ENCODE peak calls at places on chromosomes 3 and 15, in four cellular contexts. N is HepG2, G is A549, S is K562. H is an unnamed sample.

GRCh38 chr15:55526559-55527036 is 18.6 kb upstream of the DNAAF4 start:
- DNase-seq in G (peak; percentile 26), N (peak; percentile 63), S (peak; percentile 48), H (no peak)

GRCh38 chr3:5238545-5238944 is 51.0 kb downstream of the EDEM1 start:
- DNase-seq in G (no peak), N (no peak), S (no peak), H (no peak)

GRCh38 chr3:61796088-61796680 is 234.8 kb downstream of the PTPRG start:
- DNase-seq in G (no peak), S (no peak), N (no peak), H (no peak)

GRCh38 chr3:126398423-126399347 is 4.0 kb downstream of the CFAP100 start:
- DNase-seq in N (no peak), S (no peak), G (no peak), H (no peak)

GRCh38 chr3:128956440-128956839 is 37.4 kb downstream of the CFAP92 start:
- DNase-seq in G (no peak), N (no peak), S (no peak), H (no peak)

GRCh38 chr15:100940785-100941379 is 21.7 kb downstream of the LRRK1 start:
- DNase-seq in N (no peak), G (no peak), S (no peak), H (no peak)

GRCh38 chr15:39508536-39508935 is 72.3 kb upstream of the THBS1 start:
- DNase-seq in S (no peak), N (no peak), G (no peak), H (no peak)

GRCh38 chr15:89068325-89068784 is 19.9 kb upstream of the ABHD2 start:
- DNase-seq in N (no peak), G (no peak), S (no peak), H (no peak)

GRCh38 chr3:32460031-32460749 is 42.5 kb downstream of the CMTM6 start:
- DNase-seq in G (no peak), S (no peak), N (no peak), H (peak; percentile 73)

GRCh38 chr3:9007213-9007612 is 43.9 kb upstream of the RAD18 start:
- DNase-seq in N (peak; percentile 23), G (no peak), S (no peak), H (no peak)

GRCh38 chr3:40973141-40973540 is 226.2 kb upstream of the CTNNB1 start:
- DNase-seq in G (no peak), S (no peak), N (no peak), H (no peak)

GRCh38 chr15:31280037-31280830 is 46.4 kb upstream of the KLF13 start:
- DNase-seq in S (no peak), N (peak; percentile 68), G (no peak), H (peak; percentile 6)

GRCh38 chr3:158709666-158710083 is 22.6 kb downstream of the RARRES1 start:
- DNase-seq in S (no peak), G (no peak), N (no peak), H (no peak)

GRCh38 chr3:181694805-181695660 is 16.7 kb upstream of the SOX2 start:
- DNase-seq in N (no peak), G (no peak), S (no peak), H (peak; percentile 80)

GRCh38 chr3:34396288-34396687 is 597.9 kb downstream of the PDCD6IP start:
- DNase-seq in G (no peak), S (no peak), N (no peak), H (no peak)

DNA sequence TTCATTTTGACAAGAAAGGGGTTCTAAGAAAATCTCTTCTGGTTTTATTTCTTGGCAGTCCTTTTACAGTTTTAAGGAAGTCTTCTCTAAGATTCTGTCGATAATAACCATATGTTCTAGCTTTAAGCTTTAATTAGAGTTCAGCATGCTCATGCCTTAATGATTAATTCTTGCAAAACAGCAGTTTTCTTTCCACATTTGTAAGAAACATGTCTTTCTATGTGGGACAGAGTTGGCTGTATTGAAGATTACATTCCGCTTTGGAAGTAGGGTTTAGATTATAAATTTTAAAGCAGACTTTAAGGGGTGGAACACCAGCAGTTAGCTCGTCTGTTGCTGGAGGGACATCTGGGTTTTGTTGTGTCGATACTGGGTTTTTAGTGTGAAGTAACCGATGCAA is 35.2 kb downstream of the SQOR start:
- DNase-seq in G (no peak), S (no peak), N (no peak), H (no peak)
- TF ChIP-seq NR3C1 in G (no peak), S (no peak), N (no peak), H (no peak)

DNA sequence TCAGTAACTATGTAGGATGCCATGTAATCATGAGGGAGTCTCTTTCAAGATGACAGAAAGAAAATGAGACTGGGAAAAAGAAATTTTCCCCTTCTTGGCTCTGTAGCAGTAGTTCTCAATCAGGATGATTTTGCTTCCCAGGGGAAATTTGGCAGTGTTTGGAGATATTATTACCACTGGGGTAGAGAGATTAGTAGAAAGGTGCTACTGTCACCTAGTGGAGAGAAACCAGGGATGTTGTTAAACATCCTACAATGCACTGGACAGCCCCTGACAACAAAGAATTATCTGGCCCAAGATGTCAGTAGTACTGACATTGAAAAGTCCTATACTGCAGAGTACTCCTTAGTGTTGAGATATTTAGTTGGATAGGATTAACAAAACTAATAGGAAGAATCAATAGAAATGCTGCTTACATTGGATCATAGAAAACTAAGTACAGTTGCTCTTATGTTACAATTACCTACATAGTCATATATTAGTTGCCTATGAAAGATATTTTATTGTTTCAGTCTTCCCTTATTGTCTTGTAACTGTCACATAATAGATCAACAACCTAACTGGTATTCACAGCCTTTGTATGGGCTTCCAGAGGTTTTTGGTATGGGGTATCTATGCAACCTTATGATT is 433.3 kb downstream of the RAP2B start:
- DNase-seq in N (peak; percentile 18), S (no peak), G (peak; percentile 6), H (no peak)
- TF ChIP-seq NR3C1 in N (no peak), S (no peak), G (no peak), H (no peak)

DNA sequence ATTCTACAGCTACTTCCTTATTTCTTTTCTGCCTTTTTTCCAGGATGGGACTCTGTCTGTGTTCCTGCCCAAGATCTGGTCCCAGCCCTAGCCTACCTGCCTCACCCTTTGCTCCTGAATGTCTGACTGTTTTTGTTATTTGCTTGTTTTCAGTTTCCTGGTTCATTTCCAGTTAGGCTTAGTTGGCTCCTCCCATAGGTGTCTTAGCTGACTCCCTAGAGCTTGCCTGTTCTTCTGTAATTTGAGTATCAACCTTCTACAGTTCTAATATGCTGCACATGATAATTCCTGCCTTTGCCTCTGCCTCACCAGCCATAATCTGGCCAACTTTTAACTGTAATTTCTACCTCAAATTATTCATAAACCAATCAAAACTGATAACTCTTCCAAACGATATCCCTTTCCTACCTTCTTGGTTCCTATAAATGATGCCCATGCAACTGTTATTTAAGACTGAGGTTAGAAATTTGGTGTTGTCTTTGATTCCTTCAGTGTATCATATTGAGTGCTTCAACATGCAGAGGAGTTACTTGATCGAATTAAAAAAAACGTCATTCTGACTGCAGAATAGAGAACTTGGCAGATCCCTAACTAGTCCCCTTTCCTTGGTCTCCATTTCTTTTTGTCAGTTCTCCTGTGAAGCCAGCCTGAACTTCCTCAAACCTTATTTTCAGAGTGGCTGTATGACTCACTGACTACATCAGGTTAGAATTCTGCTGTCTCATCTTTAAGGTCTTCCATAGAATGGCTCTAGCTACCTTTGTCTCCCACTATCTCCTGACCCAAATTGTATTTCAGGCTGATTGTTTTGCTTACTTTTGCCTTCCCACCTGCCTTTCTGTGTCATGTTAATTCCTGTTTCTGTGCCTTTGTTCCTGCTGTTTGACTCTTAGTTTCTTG is 8.4 kb downstream of the GOLM2 start:
- DNase-seq in N (peak; percentile 5), G (peak; percentile 35), S (peak; percentile 57), H (no peak)
- TF ChIP-seq NR3C1 in N (no peak), G (no peak), S (no peak), H (no peak)

GRCh38 chr15:48147358-48147757 is 26.6 kb downstream of the SLC24A5 start:
- DNase-seq in S (no peak), N (no peak), G (no peak), H (no peak)

GRCh38 chr15:48144889-48145288 is 24.1 kb downstream of the SLC24A5 start:
- DNase-seq in N (no peak), G (no peak), S (no peak), H (no peak)

GRCh38 chr15:48145923-48146322 is 25.1 kb downstream of the SLC24A5 start:
- DNase-seq in N (no peak), G (no peak), S (no peak), H (no peak)

DNA sequence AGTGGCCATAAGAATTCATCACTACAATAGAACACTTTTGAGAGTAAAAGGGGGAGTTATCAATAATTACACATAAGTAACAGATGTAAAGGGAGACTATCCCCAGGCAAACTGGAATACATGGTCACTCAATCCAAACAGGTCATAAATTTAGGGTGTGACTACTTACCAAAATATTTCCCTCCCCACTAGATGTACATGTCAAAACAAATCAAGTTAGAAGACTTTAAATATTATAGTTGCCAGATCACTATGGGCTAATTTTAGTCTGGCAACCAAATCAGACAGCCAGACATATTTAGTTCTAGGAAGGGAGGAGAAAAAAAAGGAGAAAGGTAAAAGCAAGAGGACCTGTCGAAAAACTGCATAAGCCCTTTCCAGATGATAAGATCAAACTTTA is 23.1 kb downstream of the SLC24A5 start:
- DNase-seq in S (no peak), N (no peak), G (no peak), H (no peak)
- TF ChIP-seq NR3C1 in S (no peak), N (no peak), G (no peak), H (no peak)

GRCh38 chr3:150921207-150921606 is 16.0 kb upstream of the MINDY4B start:
- DNase-seq in G (no peak), S (no peak), N (no peak), H (no peak)

GRCh38 chr3:150922611-150923010 is 17.4 kb upstream of the MINDY4B start:
- DNase-seq in N (no peak), G (peak; percentile 14), S (peak; percentile 63), H (peak; percentile 70)

GRCh38 chr3:150913174-150913922 is 8.1 kb upstream of the MINDY4B start:
- DNase-seq in S (no peak), G (no peak), N (no peak), H (no peak)

GRCh38 chr3:150920236-150920635 is 15.0 kb upstream of the MINDY4B start:
- DNase-seq in S (no peak), N (no peak), G (no peak), H (no peak)

GRCh38 chr3:150917941-150918340 is 12.7 kb upstream of the MINDY4B start:
- DNase-seq in N (no peak), G (no peak), S (no peak), H (no peak)
- TF ChIP-seq NR3C1 in N (no peak), G (no peak), S (no peak), H (no peak)

H was measured in WTC11.